ENCODE peak calls at places on chromosome X, in eight cellular contexts. E is stomach, Y is sigmoid colon, R is SK-N-SH, B is A549, O is transverse colon, K is ovary, Q is esophagus muscularis mucosa. J is an unnamed sample.

GRCh38 chrX:47645530-47645929 is 4.8 kb downstream of the ELK1 start:
- DNase-seq in R (no peak), Q (no peak), Y (no peak), O (no peak), B (no peak), E (no peak), K (no peak), J (no peak)

GRCh38 chrX:48694776-48695523 is 1.6 kb upstream of the SUV39H1 start:
- DNase-seq in B (no peak), R (no peak), O (no peak), Q (no peak), Y (no peak), K (no peak), E (no peak), J (no peak)

GRCh38 chrX:20056704-20057103 is 60.0 kb downstream of the MAP7D2 start:
- DNase-seq in Y (no peak), E (no peak), B (no peak), Q (no peak), R (no peak), O (no peak), K (no peak), J (no peak)

GRCh38 chrX:36462142-36462541 is 542.6 kb downstream of the CFAP47 start:
- DNase-seq in R (no peak), O (no peak), Q (no peak), K (no peak), Y (no peak), B (no peak), E (no peak), J (no peak)

GRCh38 chrX:149819371-149819770 is 37.6 kb downstream of the MAGEA9 start:
- DNase-seq in R (no peak), Q (no peak), B (no peak), Y (no peak), K (no peak), O (no peak), E (no peak), J (no peak)

GRCh38 chrX:11664211-11664888 is 1.4 kb downstream of the ARHGAP6 start:
- DNase-seq in O (no peak), Y (peak), Q (no peak), E (no peak), R (peak), K (peak), B (no peak), J (peak)

GRCh38 chrX:10414872-10415703 is 205.3 kb downstream of the MID1 start:
- DNase-seq in R (no peak), B (no peak), E (no peak), K (no peak), Q (no peak), Y (no peak), O (no peak), J (no peak)

GRCh38 chrX:32987139-32987538 is 224.2 kb downstream of the DMD start:
- DNase-seq in O (no peak), Y (no peak), K (no peak), E (no peak), B (no peak), Q (no peak), R (no peak), J (no peak)

GRCh38 chrX:23888887-23889501 is 18.7 kb downstream of the APOO start:
- DNase-seq in Y (no peak), O (no peak), K (no peak), Q (no peak), E (no peak), R (no peak), B (no peak), J (no peak)

GRCh38 chrX:48025561-48025960 is 18.8 kb downstream of the SPACA5 start:
- DNase-seq in O (peak), Q (no peak), E (peak), Y (no peak), K (no peak), B (peak), R (peak), J (no peak)

GRCh38 chrX:43644124-43644701 is 11.9 kb upstream of the MAOA start:
- DNase-seq in R (no peak), Y (no peak), Q (no peak), K (no peak), B (peak), E (no peak), O (no peak), J (no peak)

GRCh38 chrX:119871245-119871598 is 311 bp downstream of the RNF113A start:
- DNase-seq in E (no peak), Q (no peak), O (no peak), Y (no peak), B (no peak), K (no peak), R (peak), J (no peak)

GRCh38 chrX:107725761-107726555 is 49.6 kb downstream of the TSC22D3 start:
- DNase-seq in K (peak), R (no peak), Y (no peak), B (no peak), Q (no peak), O (no peak), E (no peak), J (no peak)

GRCh38 chrX:100512471-100512870 is 72.3 kb upstream of the TNMD start:
- DNase-seq in E (no peak), Q (no peak), R (peak), K (no peak), O (no peak), Y (no peak), B (peak), J (no peak)

GRCh38 chrX:153828723-153829548 is 1.4 kb downstream of the PDZD4 start:
- DNase-seq in R (peak), K (no peak), Q (no peak), O (no peak), E (no peak), B (no peak), Y (peak), J (no peak)
- TF ChIP-seq EP300 in R (no peak), K (no peak), Q (no peak), O (no peak), E (no peak), B (no peak), Y (no peak), J (no peak)

GRCh38 chrX:17738002-17738713 is 865 bp downstream of the SCML1 start:
- DNase-seq in R (peak), O (peak), Q (no peak), Y (peak), B (no peak), K (peak), E (peak), J (peak)

GRCh38 chrX:17735396-17735795 is 1.9 kb upstream of the SCML1 start:
- DNase-seq in R (no peak), E (no peak), Y (no peak), Q (no peak), O (peak), K (no peak), B (no peak), J (no peak)

GRCh38 chrX:17737707-17738001 is 361 bp downstream of the SCML1 start:
- DNase-seq in E (no peak), R (no peak), Q (no peak), O (no peak), K (no peak), B (no peak), Y (no peak), J (no peak)

GRCh38 chrX:17736856-17737706 is at the start of gene SCML1:
- DNase-seq in K (peak), E (peak), R (peak), O (peak), B (peak), Q (peak), Y (peak), J (peak)

GRCh38 chrX:17736478-17736855 is 826 bp upstream of the SCML1 start:
- DNase-seq in K (no peak), Q (no peak), Y (no peak), B (no peak), E (no peak), O (no peak), R (no peak), J (no peak)
- H3K27ac ChIP-seq in K (peak), Q (peak), Y (peak), B (peak), E (peak), O (peak), R (peak), J (peak)

DNA sequence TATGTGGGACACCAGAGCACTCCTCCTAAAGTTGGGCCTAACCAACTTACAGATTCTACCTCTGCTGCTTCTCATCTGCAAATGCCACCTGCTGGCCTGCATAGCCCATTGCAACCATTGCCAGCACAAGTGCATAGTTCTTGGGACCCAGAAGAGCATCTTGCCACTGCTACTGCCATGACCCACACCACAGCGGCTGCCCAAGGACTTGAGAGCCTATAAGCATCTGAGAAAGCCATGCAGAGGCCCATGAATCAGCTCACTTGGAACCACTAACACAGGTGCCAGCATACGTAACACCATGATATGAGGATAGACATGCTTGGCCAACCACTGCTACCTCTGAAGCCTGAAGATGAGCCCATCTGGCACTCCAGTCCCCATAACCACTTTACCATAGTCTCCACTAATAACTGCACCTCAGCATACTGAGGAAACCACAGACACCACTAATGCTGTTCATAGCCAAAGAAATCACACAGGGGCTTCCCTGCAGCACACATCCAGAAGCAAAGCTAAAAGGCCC is 258.1 kb upstream of the AGTR2 start:
- DNase-seq in K (no peak), B (no peak), O (peak), Y (no peak), E (no peak), Q (no peak), R (no peak), J (no peak)
- TF ChIP-seq CTCF in K (no peak), B (no peak), O (no peak), Y (no peak), E (no peak), Q (no peak), R (peak), J (no peak)

DNA sequence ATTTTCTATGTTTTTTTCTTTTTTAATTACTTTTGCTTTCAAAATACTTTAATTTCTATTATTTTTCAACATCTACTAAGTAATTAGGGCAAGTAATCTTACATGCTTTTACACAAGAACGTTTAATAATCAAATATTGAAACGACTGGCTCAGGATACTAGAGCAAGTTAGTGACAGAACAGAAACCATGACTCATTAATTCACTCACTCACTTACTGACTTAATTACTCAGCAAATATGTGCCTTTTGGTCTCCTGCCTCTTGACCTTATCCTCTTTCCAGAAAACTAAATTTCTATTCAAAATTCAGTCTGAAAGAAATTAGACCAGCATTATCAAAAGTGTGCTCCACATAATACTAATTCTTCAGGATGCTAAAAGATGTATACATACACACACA is 314.9 kb upstream of the TEX13C start:
- DNase-seq in Q (no peak), R (no peak), B (no peak), K (no peak), E (no peak), Y (no peak), O (no peak), J (no peak)
- TF ChIP-seq EP300 in Q (no peak), R (no peak), B (no peak), K (no peak), E (no peak), Y (no peak), O (no peak), J (no peak)

GRCh38 chrX:136310411-136310810 is 9.6 kb downstream of the ADGRG4 start:
- DNase-seq in E (no peak), B (peak), Y (no peak), K (no peak), R (no peak), O (no peak), Q (no peak), J (no peak)

GRCh38 chrX:136303041-136303440 is 2.3 kb downstream of the ADGRG4 start:
- DNase-seq in B (no peak), Y (no peak), K (no peak), E (no peak), Q (no peak), O (no peak), R (no peak), J (no peak)

GRCh38 chrX:136307471-136307870 is 6.7 kb downstream of the ADGRG4 start:
- DNase-seq in K (no peak), Q (no peak), E (no peak), Y (no peak), O (no peak), R (no peak), B (no peak), J (no peak)

GRCh38 chrX:136306182-136306581 is 5.4 kb downstream of the ADGRG4 start:
- DNase-seq in B (no peak), O (no peak), Q (no peak), K (no peak), Y (no peak), E (no peak), R (no peak), J (no peak)

GRCh38 chrX:136304493-136304892 is 3.7 kb downstream of the ADGRG4 start:
- DNase-seq in R (no peak), K (no peak), Q (no peak), Y (no peak), O (no peak), B (no peak), E (no peak), J (no peak)
- H3K27ac ChIP-seq in R (no peak), K (no peak), Q (no peak), Y (no peak), O (no peak), B (no peak), E (no peak), J (no peak)

DNA sequence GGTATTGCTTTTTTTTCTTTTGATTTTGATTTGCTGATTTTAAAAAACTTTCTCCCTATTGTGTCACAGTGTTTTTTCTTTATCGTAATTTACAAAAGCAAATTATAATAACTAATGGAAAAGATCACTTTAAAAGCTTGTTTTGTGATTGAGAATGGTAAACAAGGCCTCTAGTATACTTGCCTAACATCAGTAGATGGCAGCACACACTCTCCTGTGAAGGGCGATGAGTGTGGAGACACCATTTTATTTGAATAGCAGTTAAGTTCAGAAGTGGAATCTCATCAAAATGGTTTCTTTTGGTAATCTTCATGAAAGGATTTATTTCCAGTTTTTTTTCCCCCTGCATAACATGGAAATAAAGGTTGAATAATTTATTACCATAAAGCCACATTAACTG is 72.3 kb downstream of the PAK3 start:
- DNase-seq in K (no peak), Y (no peak), B (no peak), R (peak), Q (no peak), O (no peak), E (no peak), J (no peak)
- TF ChIP-seq CTCF in K (no peak), Y (no peak), B (peak), R (peak), Q (no peak), O (no peak), E (no peak), J (no peak)

J was measured in upper lobe of left lung.